ENCODE peak calls at places on chromosome 6, in seven cellular contexts. One of them, this sample, is unnamed.

GRCh38 chr6:47407295-47408281 is 70.0 kb upstream of the CD2AP start:
- DNase-seq in CD4-positive, alpha-beta T cell: no peak
- DNase-seq in coronary artery: no peak
- DNase-seq in glutamatergic neuron: no peak
- DNase-seq in endodermal cell: no peak
- DNase-seq in cardiac fibroblast: peak
- DNase-seq in GM20000: no peak
- DNase-seq in this sample: no peak

GRCh38 chr6:28664870-28665396 is 139.3 kb downstream of the GPX5 start:
- DNase-seq in cardiac fibroblast: no peak
- DNase-seq in GM20000: no peak
- DNase-seq in endodermal cell: no peak
- DNase-seq in glutamatergic neuron: no peak
- DNase-seq in CD4-positive, alpha-beta T cell: no peak
- DNase-seq in coronary artery: no peak
- DNase-seq in this sample: no peak

GRCh38 chr6:3037578-3038365 is 30.5 kb upstream of the RIPK1 start:
- DNase-seq in coronary artery: no peak
- DNase-seq in GM20000: no peak
- DNase-seq in glutamatergic neuron: no peak
- DNase-seq in endodermal cell: no peak
- DNase-seq in CD4-positive, alpha-beta T cell: no peak
- DNase-seq in cardiac fibroblast: no peak
- DNase-seq in this sample: no peak

GRCh38 chr6:13190391-13190790 is 137.9 kb downstream of the TBC1D7 start:
- DNase-seq in GM20000: no peak
- DNase-seq in cardiac fibroblast: no peak
- DNase-seq in endodermal cell: no peak
- DNase-seq in coronary artery: no peak
- DNase-seq in CD4-positive, alpha-beta T cell: no peak
- DNase-seq in glutamatergic neuron: no peak
- DNase-seq in this sample: no peak

GRCh38 chr6:48664850-48665249 is 553.9 kb upstream of the PTCHD4 start:
- DNase-seq in glutamatergic neuron: no peak
- DNase-seq in cardiac fibroblast: no peak
- DNase-seq in coronary artery: no peak
- DNase-seq in GM20000: no peak
- DNase-seq in endodermal cell: no peak
- DNase-seq in CD4-positive, alpha-beta T cell: no peak
- DNase-seq in this sample: no peak

GRCh38 chr6:38208028-38208427 is 388.5 kb downstream of the ZFAND3 start:
- DNase-seq in CD4-positive, alpha-beta T cell: no peak
- DNase-seq in coronary artery: no peak
- DNase-seq in cardiac fibroblast: no peak
- DNase-seq in GM20000: no peak
- DNase-seq in glutamatergic neuron: no peak
- DNase-seq in endodermal cell: no peak
- DNase-seq in this sample: no peak

GRCh38 chr6:147700436-147701209 is 192.1 kb downstream of the SAMD5 start:
- DNase-seq in cardiac fibroblast: no peak
- DNase-seq in glutamatergic neuron: no peak
- DNase-seq in endodermal cell: no peak
- DNase-seq in CD4-positive, alpha-beta T cell: no peak
- DNase-seq in GM20000: no peak
- DNase-seq in coronary artery: no peak
- DNase-seq in this sample: no peak

GRCh38 chr6:26754212-26754611 is 94.7 kb upstream of the ZNF322 start:
- DNase-seq in coronary artery: no peak
- DNase-seq in GM20000: no peak
- DNase-seq in cardiac fibroblast: no peak
- DNase-seq in endodermal cell: no peak
- DNase-seq in CD4-positive, alpha-beta T cell: no peak
- DNase-seq in glutamatergic neuron: no peak
- DNase-seq in this sample: no peak

GRCh38 chr6:96171112-96171511 is 155.3 kb downstream of the FUT9 start:
- DNase-seq in endodermal cell: no peak
- DNase-seq in CD4-positive, alpha-beta T cell: no peak
- DNase-seq in cardiac fibroblast: no peak
- DNase-seq in coronary artery: no peak
- DNase-seq in glutamatergic neuron: no peak
- DNase-seq in GM20000: no peak
- DNase-seq in this sample: no peak

GRCh38 chr6:137452331-137452894 is 41.8 kb downstream of the OLIG3 start:
- DNase-seq in GM20000: no peak
- DNase-seq in cardiac fibroblast: peak
- DNase-seq in coronary artery: no peak
- DNase-seq in endodermal cell: no peak
- DNase-seq in CD4-positive, alpha-beta T cell: no peak
- DNase-seq in glutamatergic neuron: no peak
- DNase-seq in this sample: no peak

GRCh38 chr6:129565331-129565730 is 144.6 kb downstream of the ARHGAP18 start:
- DNase-seq in glutamatergic neuron: no peak
- DNase-seq in CD4-positive, alpha-beta T cell: no peak
- DNase-seq in coronary artery: no peak
- DNase-seq in cardiac fibroblast: no peak
- DNase-seq in GM20000: no peak
- DNase-seq in endodermal cell: peak
- DNase-seq in this sample: no peak

GRCh38 chr6:129568015-129568414 is 142.0 kb downstream of the ARHGAP18 start:
- DNase-seq in CD4-positive, alpha-beta T cell: no peak
- DNase-seq in endodermal cell: no peak
- DNase-seq in cardiac fibroblast: no peak
- DNase-seq in coronary artery: no peak
- DNase-seq in GM20000: no peak
- DNase-seq in glutamatergic neuron: no peak
- DNase-seq in this sample: no peak

DNA sequence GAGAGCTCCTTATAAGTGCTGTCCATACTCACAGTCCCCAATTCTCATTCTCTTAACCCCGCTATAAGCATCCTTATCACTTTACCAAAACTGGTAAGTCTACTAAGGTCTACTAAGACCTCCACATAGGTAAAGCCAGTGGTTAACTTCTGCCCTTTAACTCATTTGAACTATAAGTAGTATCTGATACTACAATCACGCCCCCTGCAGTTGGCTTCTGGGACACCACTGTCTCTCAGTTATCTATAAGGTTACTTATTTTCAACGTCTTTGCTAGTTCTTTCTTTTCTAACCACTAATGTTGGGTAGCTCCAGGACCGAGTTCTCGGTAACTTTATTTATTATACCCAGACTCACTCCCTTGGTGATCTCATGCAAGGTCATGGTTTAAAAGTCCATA is 142.6 kb downstream of the ARHGAP18 start:
- DNase-seq in coronary artery: no peak
- DNase-seq in GM20000: peak
- DNase-seq in glutamatergic neuron: peak
- DNase-seq in CD4-positive, alpha-beta T cell: no peak
- DNase-seq in cardiac fibroblast: peak
- DNase-seq in endodermal cell: peak
- DNase-seq in this sample: no peak
- TF ChIP-seq CTCF in coronary artery: no peak
- TF ChIP-seq CTCF in GM20000: peak
- TF ChIP-seq CTCF in glutamatergic neuron: peak
- TF ChIP-seq CTCF in CD4-positive, alpha-beta T cell: no peak
- TF ChIP-seq CTCF in cardiac fibroblast: peak
- TF ChIP-seq CTCF in endodermal cell: peak
- TF ChIP-seq CTCF in this sample: peak

DNA sequence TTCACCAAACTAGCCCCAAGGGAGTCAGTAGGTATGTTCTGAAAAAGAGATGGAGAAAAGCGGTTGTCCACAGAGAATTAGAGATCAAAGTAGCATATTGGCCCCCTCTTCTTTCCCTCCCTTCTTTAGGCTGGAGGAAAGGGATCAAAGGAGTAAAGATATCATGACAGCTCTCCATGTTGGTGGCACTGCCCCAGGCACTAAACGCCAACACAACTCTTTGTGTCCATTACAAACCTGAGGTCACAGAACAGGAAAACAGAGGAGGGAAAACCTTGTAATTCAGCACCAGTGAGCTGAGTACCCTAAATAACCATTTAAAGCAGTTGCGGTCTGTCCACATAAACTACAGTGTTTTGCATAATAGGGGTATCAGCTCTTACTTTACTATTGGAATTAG is 113.0 kb upstream of the TFAP2D start:
- DNase-seq in endodermal cell: no peak
- DNase-seq in coronary artery: no peak
- DNase-seq in CD4-positive, alpha-beta T cell: no peak
- DNase-seq in cardiac fibroblast: no peak
- DNase-seq in GM20000: no peak
- DNase-seq in glutamatergic neuron: no peak
- DNase-seq in this sample: no peak
- TF ChIP-seq CTCF in endodermal cell: no peak
- TF ChIP-seq CTCF in coronary artery: no peak
- TF ChIP-seq CTCF in CD4-positive, alpha-beta T cell: no peak
- TF ChIP-seq CTCF in cardiac fibroblast: no peak
- TF ChIP-seq CTCF in GM20000: no peak
- TF ChIP-seq CTCF in glutamatergic neuron: no peak
- TF ChIP-seq CTCF in this sample: no peak

GRCh38 chr6:63743691-63744090 is 108.1 kb downstream of the PHF3 start:
- DNase-seq in GM20000: no peak
- DNase-seq in cardiac fibroblast: no peak
- DNase-seq in endodermal cell: no peak
- DNase-seq in coronary artery: no peak
- DNase-seq in CD4-positive, alpha-beta T cell: no peak
- DNase-seq in glutamatergic neuron: no peak
- DNase-seq in this sample: no peak
- TF ChIP-seq CTCF in GM20000: no peak
- TF ChIP-seq CTCF in cardiac fibroblast: no peak
- TF ChIP-seq CTCF in endodermal cell: no peak
- TF ChIP-seq CTCF in coronary artery: no peak
- TF ChIP-seq CTCF in CD4-positive, alpha-beta T cell: no peak
- TF ChIP-seq CTCF in glutamatergic neuron: no peak
- TF ChIP-seq CTCF in this sample: no peak

GRCh38 chr6:112286010-112286409 is 31.6 kb upstream of the LAMA4 start:
- DNase-seq in cardiac fibroblast: no peak
- DNase-seq in GM20000: peak
- DNase-seq in coronary artery: no peak
- DNase-seq in endodermal cell: no peak
- DNase-seq in glutamatergic neuron: no peak
- DNase-seq in CD4-positive, alpha-beta T cell: peak
- DNase-seq in this sample: peak

GRCh38 chr6:112284603-112285002 is 30.2 kb upstream of the LAMA4 start:
- DNase-seq in cardiac fibroblast: no peak
- DNase-seq in GM20000: no peak
- DNase-seq in glutamatergic neuron: no peak
- DNase-seq in endodermal cell: no peak
- DNase-seq in coronary artery: no peak
- DNase-seq in CD4-positive, alpha-beta T cell: no peak
- DNase-seq in this sample: no peak

GRCh38 chr6:112279044-112279916 is 24.9 kb upstream of the LAMA4 start:
- DNase-seq in endodermal cell: no peak
- DNase-seq in CD4-positive, alpha-beta T cell: no peak
- DNase-seq in coronary artery: no peak
- DNase-seq in GM20000: no peak
- DNase-seq in cardiac fibroblast: peak
- DNase-seq in glutamatergic neuron: no peak
- DNase-seq in this sample: no peak

GRCh38 chr6:112283621-112284020 is 29.3 kb upstream of the LAMA4 start:
- DNase-seq in GM20000: no peak
- DNase-seq in cardiac fibroblast: no peak
- DNase-seq in coronary artery: no peak
- DNase-seq in endodermal cell: no peak
- DNase-seq in CD4-positive, alpha-beta T cell: no peak
- DNase-seq in glutamatergic neuron: no peak
- DNase-seq in this sample: no peak

DNA sequence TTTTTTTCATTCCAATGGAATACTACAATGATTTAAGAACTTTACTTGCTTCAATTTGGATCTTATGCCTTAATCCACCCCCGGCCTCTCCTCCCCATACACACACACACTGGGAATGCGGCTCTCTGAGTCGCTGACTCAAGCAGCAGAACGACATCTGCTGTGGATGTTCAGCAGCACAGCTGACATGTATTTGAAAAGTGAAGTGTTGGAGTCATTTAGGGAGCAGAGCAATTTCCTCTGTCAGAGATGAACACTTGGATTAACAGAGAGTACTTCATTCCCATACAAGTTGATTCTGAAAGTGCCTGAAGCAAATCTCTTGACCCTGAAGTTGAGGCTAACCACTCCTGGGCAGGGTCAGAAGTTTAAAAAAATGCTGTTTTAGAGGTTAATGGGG is 27.9 kb upstream of the LAMA4 start:
- DNase-seq in GM20000: no peak
- DNase-seq in coronary artery: no peak
- DNase-seq in cardiac fibroblast: peak
- DNase-seq in CD4-positive, alpha-beta T cell: no peak
- DNase-seq in endodermal cell: peak
- DNase-seq in glutamatergic neuron: peak
- DNase-seq in this sample: no peak
- TF ChIP-seq CTCF in GM20000: no peak
- TF ChIP-seq CTCF in coronary artery: no peak
- TF ChIP-seq CTCF in cardiac fibroblast: peak
- TF ChIP-seq CTCF in CD4-positive, alpha-beta T cell: no peak
- TF ChIP-seq CTCF in endodermal cell: peak
- TF ChIP-seq CTCF in glutamatergic neuron: no peak
- TF ChIP-seq CTCF in this sample: no peak

This sample was measured in natural killer cell.